ENCODE peak calls at places on chromosomes 5 and 9, in seven cellular contexts. One of them, this sample, is unnamed.

GRCh38 chr9:119556129-119556875 is 187.1 kb upstream of the BRINP1 start:
- DNase-seq in uterus: peak; percentile 26
- DNase-seq in omental fat pad: peak; percentile 35
- DNase-seq in psoas muscle: peak; percentile 69
- DNase-seq in IMR-90: peak; percentile 18
- DNase-seq in spleen: peak; percentile 87
- DNase-seq in fibroblast of pulmonary artery: peak; percentile 57
- DNase-seq in this sample: peak; percentile 40

GRCh38 chr5:64364426-64364825 is 141.4 kb upstream of the RGS7BP start:
- DNase-seq in uterus: no peak
- DNase-seq in omental fat pad: no peak
- DNase-seq in psoas muscle: no peak
- DNase-seq in IMR-90: no peak
- DNase-seq in spleen: no peak
- DNase-seq in fibroblast of pulmonary artery: no peak
- DNase-seq in this sample: no peak

GRCh38 chr5:76537073-76537543 is 86.1 kb downstream of the F2RL2 start:
- DNase-seq in uterus: no peak
- DNase-seq in omental fat pad: no peak
- DNase-seq in psoas muscle: no peak
- DNase-seq in IMR-90: peak; percentile 2
- DNase-seq in spleen: no peak
- DNase-seq in fibroblast of pulmonary artery: no peak
- DNase-seq in this sample: no peak

GRCh38 chr5:104498281-104498680 is 935.7 kb upstream of the NUDT12 start:
- DNase-seq in uterus: no peak
- DNase-seq in omental fat pad: no peak
- DNase-seq in psoas muscle: no peak
- DNase-seq in IMR-90: peak; percentile 86
- DNase-seq in spleen: no peak
- DNase-seq in fibroblast of pulmonary artery: peak; percentile 16
- DNase-seq in this sample: no peak

GRCh38 chr5:169895876-169896275 is 84.4 kb downstream of the INSYN2B start:
- DNase-seq in uterus: no peak
- DNase-seq in omental fat pad: no peak
- DNase-seq in psoas muscle: no peak
- DNase-seq in IMR-90: peak; percentile 16
- DNase-seq in spleen: no peak
- DNase-seq in fibroblast of pulmonary artery: peak; percentile 39
- DNase-seq in this sample: no peak

GRCh38 chr5:1892211-1892610 is 9.5 kb upstream of the IRX4 start:
- DNase-seq in uterus: no peak
- DNase-seq in omental fat pad: no peak
- DNase-seq in psoas muscle: no peak
- DNase-seq in IMR-90: no peak
- DNase-seq in spleen: peak; percentile 59
- DNase-seq in fibroblast of pulmonary artery: no peak
- DNase-seq in this sample: no peak

GRCh38 chr5:2680979-2681378 is 70.5 kb downstream of the IRX2 start:
- DNase-seq in uterus: no peak
- DNase-seq in omental fat pad: no peak
- DNase-seq in psoas muscle: no peak
- DNase-seq in IMR-90: no peak
- DNase-seq in spleen: no peak
- DNase-seq in fibroblast of pulmonary artery: no peak
- DNase-seq in this sample: no peak

GRCh38 chr5:176590035-176590729 is 19.8 kb downstream of the GPRIN1 start:
- DNase-seq in uterus: no peak
- DNase-seq in omental fat pad: no peak
- DNase-seq in psoas muscle: no peak
- DNase-seq in IMR-90: no peak
- DNase-seq in spleen: peak; percentile 45
- DNase-seq in fibroblast of pulmonary artery: no peak
- DNase-seq in this sample: peak; percentile 43

GRCh38 chr5:73902327-73903051 is 276.5 kb downstream of the ARHGEF28 start:
- DNase-seq in uterus: no peak
- DNase-seq in omental fat pad: no peak
- DNase-seq in psoas muscle: no peak
- DNase-seq in IMR-90: peak; percentile 77
- DNase-seq in spleen: no peak
- DNase-seq in fibroblast of pulmonary artery: peak; percentile 86
- DNase-seq in this sample: peak; percentile 75

GRCh38 chr5:143976055-143976454 is 164.1 kb downstream of the HMHB1 start:
- DNase-seq in uterus: no peak
- DNase-seq in omental fat pad: no peak
- DNase-seq in psoas muscle: no peak
- DNase-seq in IMR-90: peak; percentile 30
- DNase-seq in spleen: no peak
- DNase-seq in fibroblast of pulmonary artery: no peak
- DNase-seq in this sample: no peak

GRCh38 chr5:132272341-132273210 is 15.1 kb downstream of the PDLIM4 start:
- DNase-seq in uterus: peak; percentile 60
- DNase-seq in omental fat pad: peak; percentile 64
- DNase-seq in psoas muscle: peak; percentile 70
- DNase-seq in IMR-90: peak; percentile 39
- DNase-seq in spleen: peak; percentile 82
- DNase-seq in fibroblast of pulmonary artery: peak; percentile 64
- DNase-seq in this sample: peak; percentile 68

GRCh38 chr5:1343931-1344901 is 683 bp downstream of the CLPTM1L start:
- DNase-seq in uterus: no peak
- DNase-seq in omental fat pad: no peak
- DNase-seq in psoas muscle: no peak
- DNase-seq in IMR-90: peak; percentile 12
- DNase-seq in spleen: peak; percentile 91
- DNase-seq in fibroblast of pulmonary artery: peak; percentile 10
- DNase-seq in this sample: no peak

GRCh38 chr5:72552041-72552557 is 44.9 kb upstream of the ZNF366 start:
- DNase-seq in uterus: no peak
- DNase-seq in omental fat pad: no peak
- DNase-seq in psoas muscle: no peak
- DNase-seq in IMR-90: peak; percentile 90
- DNase-seq in spleen: no peak
- DNase-seq in fibroblast of pulmonary artery: peak; percentile 98
- DNase-seq in this sample: peak; percentile 88

GRCh38 chr5:69206528-69207190 is 17.3 kb downstream of the CENPH start:
- DNase-seq in uterus: no peak
- DNase-seq in omental fat pad: no peak
- DNase-seq in psoas muscle: no peak
- DNase-seq in IMR-90: peak; percentile 54
- DNase-seq in spleen: no peak
- DNase-seq in fibroblast of pulmonary artery: peak; percentile 6
- DNase-seq in this sample: peak; percentile 9

GRCh38 chr5:154901276-154901675 is 36.7 kb downstream of the GEMIN5 start:
- DNase-seq in uterus: no peak
- DNase-seq in omental fat pad: no peak
- DNase-seq in psoas muscle: no peak
- DNase-seq in IMR-90: peak; percentile 38
- DNase-seq in spleen: no peak
- DNase-seq in fibroblast of pulmonary artery: no peak
- DNase-seq in this sample: no peak

GRCh38 chr5:133953568-133954145 is 14.8 kb downstream of the C5orf15 start:
- DNase-seq in uterus: no peak
- DNase-seq in omental fat pad: no peak
- DNase-seq in psoas muscle: no peak
- DNase-seq in IMR-90: no peak
- DNase-seq in spleen: no peak
- DNase-seq in fibroblast of pulmonary artery: no peak
- DNase-seq in this sample: no peak

GRCh38 chr9:89295400-89295799 is 15.6 kb upstream of the CKS2 start:
- DNase-seq in uterus: no peak
- DNase-seq in omental fat pad: no peak
- DNase-seq in psoas muscle: no peak
- DNase-seq in IMR-90: no peak
- DNase-seq in spleen: no peak
- DNase-seq in fibroblast of pulmonary artery: peak; percentile 71
- DNase-seq in this sample: no peak

GRCh38 chr5:127556609-127557348 is 39.3 kb downstream of the PRRC1 start:
- DNase-seq in uterus: no peak
- DNase-seq in omental fat pad: no peak
- DNase-seq in psoas muscle: no peak
- DNase-seq in IMR-90: no peak
- DNase-seq in spleen: no peak
- DNase-seq in fibroblast of pulmonary artery: no peak
- DNase-seq in this sample: no peak

GRCh38 chr5:116303810-116304209 is 219.0 kb downstream of the COMMD10 start:
- DNase-seq in uterus: no peak
- DNase-seq in omental fat pad: no peak
- DNase-seq in psoas muscle: no peak
- DNase-seq in IMR-90: no peak
- DNase-seq in spleen: no peak
- DNase-seq in fibroblast of pulmonary artery: no peak
- DNase-seq in this sample: no peak

GRCh38 chr9:129270205-129270604 is 92.1 kb upstream of the IER5L start:
- DNase-seq in uterus: no peak
- DNase-seq in omental fat pad: no peak
- DNase-seq in psoas muscle: no peak
- DNase-seq in IMR-90: no peak
- DNase-seq in spleen: peak; percentile 71
- DNase-seq in fibroblast of pulmonary artery: no peak
- DNase-seq in this sample: no peak

GRCh38 chr5:167861134-167861930 is 430.1 kb upstream of the WWC1 start:
- DNase-seq in uterus: no peak
- DNase-seq in omental fat pad: no peak
- DNase-seq in psoas muscle: peak; percentile 9
- DNase-seq in IMR-90: no peak
- DNase-seq in spleen: no peak
- DNase-seq in fibroblast of pulmonary artery: peak; percentile 39
- DNase-seq in this sample: peak; percentile 66

GRCh38 chr5:87572611-87573010 is 159.9 kb upstream of the CCNH start:
- DNase-seq in uterus: no peak
- DNase-seq in omental fat pad: no peak
- DNase-seq in psoas muscle: no peak
- DNase-seq in IMR-90: no peak
- DNase-seq in spleen: no peak
- DNase-seq in fibroblast of pulmonary artery: no peak
- DNase-seq in this sample: no peak

GRCh38 chr5:106397700-106398099 is 1273.0 kb downstream of the EFNA5 start:
- DNase-seq in uterus: no peak
- DNase-seq in omental fat pad: no peak
- DNase-seq in psoas muscle: no peak
- DNase-seq in IMR-90: peak; percentile 98
- DNase-seq in spleen: no peak
- DNase-seq in fibroblast of pulmonary artery: peak; percentile 87
- DNase-seq in this sample: peak; percentile 71

GRCh38 chr5:81631124-81631523 is 119.8 kb downstream of the SSBP2 start:
- DNase-seq in uterus: no peak
- DNase-seq in omental fat pad: no peak
- DNase-seq in psoas muscle: no peak
- DNase-seq in IMR-90: no peak
- DNase-seq in spleen: no peak
- DNase-seq in fibroblast of pulmonary artery: no peak
- DNase-seq in this sample: no peak

GRCh38 chr5:140795259-140795641 is 598 bp downstream of the PCDHA2 start:
- DNase-seq in uterus: no peak
- DNase-seq in omental fat pad: no peak
- DNase-seq in psoas muscle: no peak
- DNase-seq in IMR-90: no peak
- DNase-seq in spleen: no peak
- DNase-seq in fibroblast of pulmonary artery: peak; percentile 7
- DNase-seq in this sample: no peak

GRCh38 chr5:135625961-135626360 is 47.2 kb upstream of the CXCL14 start:
- DNase-seq in uterus: no peak
- DNase-seq in omental fat pad: no peak
- DNase-seq in psoas muscle: no peak
- DNase-seq in IMR-90: no peak
- DNase-seq in spleen: no peak
- DNase-seq in fibroblast of pulmonary artery: no peak
- DNase-seq in this sample: no peak

GRCh38 chr9:137095664-137096517 is 9.1 kb downstream of the MAN1B1 start:
- DNase-seq in uterus: no peak
- DNase-seq in omental fat pad: no peak
- DNase-seq in psoas muscle: no peak
- DNase-seq in IMR-90: no peak
- DNase-seq in spleen: peak; percentile 91
- DNase-seq in fibroblast of pulmonary artery: no peak
- DNase-seq in this sample: no peak

GRCh38 chr5:151094054-151094858 is 13.4 kb upstream of the TNIP1 start:
- DNase-seq in uterus: no peak
- DNase-seq in omental fat pad: no peak
- DNase-seq in psoas muscle: no peak
- DNase-seq in IMR-90: peak; percentile 34
- DNase-seq in spleen: peak; percentile 88
- DNase-seq in fibroblast of pulmonary artery: peak; percentile 53
- DNase-seq in this sample: peak; percentile 69

GRCh38 chr5:139296862-139297326 is 3.4 kb downstream of the MATR3 start:
- DNase-seq in uterus: no peak
- DNase-seq in omental fat pad: no peak
- DNase-seq in psoas muscle: no peak
- DNase-seq in IMR-90: no peak
- DNase-seq in spleen: peak; percentile 62
- DNase-seq in fibroblast of pulmonary artery: no peak
- DNase-seq in this sample: no peak

GRCh38 chr9:99351647-99352046 is 129.6 kb downstream of the SEC61B start:
- DNase-seq in uterus: no peak
- DNase-seq in omental fat pad: no peak
- DNase-seq in psoas muscle: no peak
- DNase-seq in IMR-90: no peak
- DNase-seq in spleen: no peak
- DNase-seq in fibroblast of pulmonary artery: no peak
- DNase-seq in this sample: peak; percentile 12
- TF ChIP-seq CTCF in uterus: no peak
- TF ChIP-seq CTCF in omental fat pad: no peak
- TF ChIP-seq CTCF in psoas muscle: no peak
- TF ChIP-seq CTCF in IMR-90: no peak
- TF ChIP-seq CTCF in spleen: no peak
- TF ChIP-seq CTCF in fibroblast of pulmonary artery: no peak
- TF ChIP-seq CTCF in this sample: no peak

GRCh38 chr5:158096835-158097234 is 237.9 kb upstream of the CLINT1 start:
- DNase-seq in uterus: no peak
- DNase-seq in omental fat pad: no peak
- DNase-seq in psoas muscle: no peak
- DNase-seq in IMR-90: no peak
- DNase-seq in spleen: no peak
- DNase-seq in fibroblast of pulmonary artery: no peak
- DNase-seq in this sample: no peak
- TF ChIP-seq CTCF in uterus: no peak
- TF ChIP-seq CTCF in omental fat pad: no peak
- TF ChIP-seq CTCF in psoas muscle: no peak
- TF ChIP-seq CTCF in IMR-90: no peak
- TF ChIP-seq CTCF in spleen: no peak
- TF ChIP-seq CTCF in fibroblast of pulmonary artery: no peak
- TF ChIP-seq CTCF in this sample: no peak

DNA sequence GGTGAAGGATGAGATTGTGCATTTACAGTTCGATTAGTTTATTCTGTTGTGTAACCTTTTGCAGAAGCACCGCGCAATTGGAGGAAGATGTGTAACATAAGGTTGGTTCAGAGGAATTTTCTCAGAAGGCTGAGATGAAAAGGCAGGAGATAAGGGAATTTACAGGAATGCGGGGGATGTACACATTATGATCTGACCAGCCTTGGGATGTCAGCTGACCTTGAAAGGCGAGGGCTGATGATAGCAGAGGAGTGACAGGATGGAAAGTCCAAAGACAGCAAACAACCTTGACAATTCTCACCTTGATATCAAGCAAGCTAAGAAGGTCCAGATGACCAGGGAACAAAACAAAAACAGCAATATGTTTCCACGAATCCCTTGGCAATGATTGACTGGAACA is 88.8 kb downstream of the OTULIN start:
- DNase-seq in uterus: no peak
- DNase-seq in omental fat pad: no peak
- DNase-seq in psoas muscle: no peak
- DNase-seq in IMR-90: peak; percentile 10
- DNase-seq in spleen: no peak
- DNase-seq in fibroblast of pulmonary artery: peak; percentile 11
- DNase-seq in this sample: no peak
- TF ChIP-seq CTCF in uterus: no peak
- TF ChIP-seq CTCF in omental fat pad: no peak
- TF ChIP-seq CTCF in psoas muscle: no peak
- TF ChIP-seq CTCF in IMR-90: no peak
- TF ChIP-seq CTCF in spleen: no peak
- TF ChIP-seq CTCF in fibroblast of pulmonary artery: no peak
- TF ChIP-seq CTCF in this sample: no peak

GRCh38 chr5:158968160-158968559 is 131.6 kb downstream of the EBF1 start:
- DNase-seq in uterus: no peak
- DNase-seq in omental fat pad: no peak
- DNase-seq in psoas muscle: no peak
- DNase-seq in IMR-90: no peak
- DNase-seq in spleen: no peak
- DNase-seq in fibroblast of pulmonary artery: no peak
- DNase-seq in this sample: no peak
- TF ChIP-seq CTCF in uterus: no peak
- TF ChIP-seq CTCF in omental fat pad: no peak
- TF ChIP-seq CTCF in psoas muscle: no peak
- TF ChIP-seq CTCF in IMR-90: no peak
- TF ChIP-seq CTCF in spleen: no peak
- TF ChIP-seq CTCF in fibroblast of pulmonary artery: no peak
- TF ChIP-seq CTCF in this sample: no peak